ENCODE peak calls at places on chromosome 20, in four cellular contexts. One of them, this sample, is unnamed.

GRCh38 chr20:12821249-12821648 is 187.5 kb upstream of the SPTLC3 start:
- DNase-seq in K562: no peak
- DNase-seq in H1: no peak
- DNase-seq in HCT116: no peak
- DNase-seq in this sample: no peak

GRCh38 chr20:62489186-62489939 is 13.6 kb upstream of the GATA5 start:
- DNase-seq in K562: peak
- DNase-seq in H1: no peak
- DNase-seq in HCT116: no peak
- DNase-seq in this sample: no peak

GRCh38 chr20:19583532-19584175 is 174.4 kb upstream of the RIN2 start:
- DNase-seq in H1: peak
- DNase-seq in K562: peak
- DNase-seq in HCT116: peak
- DNase-seq in this sample: no peak

GRCh38 chr20:3010985-3011723 is 32.3 kb upstream of the GNRH2 start:
- DNase-seq in HCT116: no peak
- DNase-seq in K562: no peak
- DNase-seq in H1: no peak
- DNase-seq in this sample: no peak

GRCh38 chr20:43744966-43745733 is 18.3 kb upstream of the GTSF1L start:
- DNase-seq in K562: no peak
- DNase-seq in HCT116: no peak
- DNase-seq in H1: no peak
- DNase-seq in this sample: no peak

GRCh38 chr20:52231230-52231746 is 39.7 kb upstream of the ZFP64 start:
- DNase-seq in HCT116: no peak
- DNase-seq in K562: no peak
- DNase-seq in H1: no peak
- DNase-seq in this sample: no peak

GRCh38 chr20:38997622-38998021 is 35.5 kb downstream of the DHX35 start:
- DNase-seq in K562: peak
- DNase-seq in H1: no peak
- DNase-seq in HCT116: no peak
- DNase-seq in this sample: peak

GRCh38 chr20:14445310-14445709 is 107.9 kb upstream of the FLRT3 start:
- DNase-seq in H1: no peak
- DNase-seq in K562: no peak
- DNase-seq in HCT116: no peak
- DNase-seq in this sample: no peak

GRCh38 chr20:63698739-63699465 is 2.5 kb downstream of the TNFRSF6B start:
- DNase-seq in HCT116: peak
- DNase-seq in H1: no peak
- DNase-seq in K562: peak
- DNase-seq in this sample: peak

GRCh38 chr20:14220986-14221385 is 116.4 kb downstream of the FLRT3 start:
- DNase-seq in HCT116: no peak
- DNase-seq in H1: no peak
- DNase-seq in K562: no peak
- DNase-seq in this sample: no peak

GRCh38 chr20:60228255-60228654 is 270.0 kb downstream of the CDH26 start:
- DNase-seq in K562: no peak
- DNase-seq in HCT116: no peak
- DNase-seq in H1: no peak
- DNase-seq in this sample: no peak

GRCh38 chr20:2696646-2697045 is 4.1 kb downstream of the EBF4 start:
- DNase-seq in HCT116: no peak
- DNase-seq in H1: no peak
- DNase-seq in K562: no peak
- DNase-seq in this sample: no peak

GRCh38 chr20:46324960-46325703 is 16.8 kb upstream of the CDH22 start:
- DNase-seq in HCT116: no peak
- DNase-seq in H1: no peak
- DNase-seq in K562: peak
- DNase-seq in this sample: no peak

GRCh38 chr20:42442728-42443127 is 747.0 kb downstream of the PTPRT start:
- DNase-seq in K562: no peak
- DNase-seq in HCT116: no peak
- DNase-seq in H1: no peak
- DNase-seq in this sample: no peak

GRCh38 chr20:5000263-5001173 is 792 bp downstream of the SLC23A2 start:
- DNase-seq in HCT116: no peak
- DNase-seq in K562: peak
- DNase-seq in H1: no peak
- DNase-seq in this sample: no peak

GRCh38 chr20:22389836-22390542 is 194.4 kb downstream of the FOXA2 start:
- DNase-seq in H1: peak
- DNase-seq in HCT116: peak
- DNase-seq in K562: no peak
- DNase-seq in this sample: no peak

GRCh38 chr20:55500130-55500529 is 505.2 kb downstream of the CBLN4 start:
- DNase-seq in H1: no peak
- DNase-seq in HCT116: no peak
- DNase-seq in K562: no peak
- DNase-seq in this sample: no peak

GRCh38 chr20:11051146-11051545 is 377.3 kb upstream of the JAG1 start:
- DNase-seq in H1: no peak
- DNase-seq in K562: no peak
- DNase-seq in HCT116: no peak
- DNase-seq in this sample: no peak

GRCh38 chr20:32773880-32774279 is 11.7 kb downstream of the DNMT3B start:
- DNase-seq in K562: no peak
- DNase-seq in HCT116: no peak
- DNase-seq in H1: no peak
- DNase-seq in this sample: no peak

GRCh38 chr20:45121388-45121787 is 2.9 kb downstream of the WFDC12 start:
- DNase-seq in H1: no peak
- DNase-seq in K562: no peak
- DNase-seq in HCT116: no peak
- DNase-seq in this sample: no peak

GRCh38 chr20:17505664-17506517 is 25.3 kb downstream of the BFSP1 start:
- DNase-seq in H1: no peak
- DNase-seq in HCT116: no peak
- DNase-seq in K562: peak
- DNase-seq in this sample: no peak

GRCh38 chr20:17662333-17663039 is 19.6 kb downstream of the RRBP1 start:
- DNase-seq in HCT116: no peak
- DNase-seq in H1: no peak
- DNase-seq in K562: no peak
- DNase-seq in this sample: no peak

GRCh38 chr20:49518576-49518975 is 36.1 kb upstream of the KCNB1 start:
- DNase-seq in HCT116: no peak
- DNase-seq in H1: no peak
- DNase-seq in K562: no peak
- DNase-seq in this sample: no peak

GRCh38 chr20:25622450-25623224 is 1.2 kb downstream of the NANP start:
- DNase-seq in K562: no peak
- DNase-seq in H1: no peak
- DNase-seq in HCT116: no peak
- DNase-seq in this sample: no peak

GRCh38 chr20:6768228-6769185 is 1.0 kb downstream of the BMP2 start:
- DNase-seq in H1: no peak
- DNase-seq in K562: no peak
- DNase-seq in HCT116: no peak
- DNase-seq in this sample: no peak

GRCh38 chr20:38878798-38879197 is 47.4 kb upstream of the FAM83D start:
- DNase-seq in H1: no peak
- DNase-seq in HCT116: no peak
- DNase-seq in K562: no peak
- DNase-seq in this sample: no peak

GRCh38 chr20:61537721-61538480 is 285.8 kb downstream of the CDH4 start:
- DNase-seq in HCT116: no peak
- DNase-seq in K562: no peak
- DNase-seq in H1: no peak
- DNase-seq in this sample: no peak

GRCh38 chr20:49446808-49447207 is 35.7 kb downstream of the KCNB1 start:
- DNase-seq in HCT116: no peak
- DNase-seq in K562: no peak
- DNase-seq in H1: no peak
- DNase-seq in this sample: no peak

GRCh38 chr20:3734111-3734843 is 1.8 kb downstream of the HSPA12B start:
- DNase-seq in H1: no peak
- DNase-seq in K562: peak
- DNase-seq in HCT116: no peak
- DNase-seq in this sample: no peak

GRCh38 chr20:8408587-8409307 is 276.7 kb downstream of the PLCB1 start:
- DNase-seq in HCT116: no peak
- DNase-seq in K562: no peak
- DNase-seq in H1: no peak
- DNase-seq in this sample: no peak

GRCh38 chr20:24701027-24701426 is 231.6 kb downstream of the SYNDIG1 start:
- DNase-seq in H1: no peak
- DNase-seq in HCT116: no peak
- DNase-seq in K562: no peak
- DNase-seq in this sample: no peak

GRCh38 chr20:50366270-50367103 is 143.7 kb upstream of the PTPN1 start:
- DNase-seq in H1: no peak
- DNase-seq in HCT116: no peak
- DNase-seq in K562: no peak
- DNase-seq in this sample: no peak

GRCh38 chr20:828987-829386 is 4.5 kb upstream of the FAM110A start:
- DNase-seq in K562: peak
- DNase-seq in HCT116: no peak
- DNase-seq in H1: no peak
- DNase-seq in this sample: no peak

GRCh38 chr20:3681352-3681930 is 369 bp downstream of the ADAM33 start:
- DNase-seq in HCT116: no peak
- DNase-seq in H1: no peak
- DNase-seq in K562: no peak
- DNase-seq in this sample: no peak

GRCh38 chr20:48247961-48248360 is 462.7 kb upstream of the SULF2 start:
- DNase-seq in H1: no peak
- DNase-seq in HCT116: no peak
- DNase-seq in K562: no peak
- DNase-seq in this sample: no peak

GRCh38 chr20:48242623-48243022 is 457.3 kb upstream of the SULF2 start:
- DNase-seq in K562: no peak
- DNase-seq in H1: no peak
- DNase-seq in HCT116: no peak
- DNase-seq in this sample: no peak

GRCh38 chr20:48241482-48241881 is 456.2 kb upstream of the SULF2 start:
- DNase-seq in H1: no peak
- DNase-seq in K562: no peak
- DNase-seq in HCT116: no peak
- DNase-seq in this sample: no peak

GRCh38 chr20:48246391-48246790 is 461.1 kb upstream of the SULF2 start:
- DNase-seq in H1: no peak
- DNase-seq in HCT116: no peak
- DNase-seq in K562: no peak
- DNase-seq in this sample: no peak
- TF ChIP-seq EGR1 in H1: no peak
- TF ChIP-seq EGR1 in HCT116: no peak
- TF ChIP-seq EGR1 in K562: no peak
- TF ChIP-seq EGR1 in this sample: no peak

DNA sequence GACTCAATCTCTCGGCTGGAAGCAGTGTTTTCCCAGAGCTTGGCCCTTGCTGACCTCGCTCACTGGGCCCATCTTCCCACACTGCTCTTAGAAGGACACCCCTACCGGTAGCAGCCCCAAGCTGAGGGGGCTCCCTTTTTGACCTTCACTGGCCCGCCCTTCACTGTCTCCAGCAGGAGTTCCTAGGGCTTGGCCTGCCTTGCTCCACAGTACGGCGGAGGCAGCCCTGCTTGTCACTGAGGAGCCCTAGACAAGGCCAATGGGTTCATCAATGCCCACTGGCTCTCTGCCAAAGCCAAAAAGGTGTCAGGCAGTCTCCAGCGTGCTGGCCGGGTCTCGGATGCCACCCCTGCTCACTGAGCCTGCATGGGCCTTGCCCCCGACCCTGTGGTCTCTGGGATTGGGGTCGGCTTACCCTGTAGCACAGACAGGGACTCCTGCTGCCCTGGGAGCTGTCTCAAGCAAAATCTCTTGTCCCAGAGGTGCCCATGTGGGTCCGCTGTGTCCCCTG is 2.1 kb downstream of the MMP24OS start:
- DNase-seq in H1: no peak
- DNase-seq in HCT116: no peak
- DNase-seq in K562: no peak
- DNase-seq in this sample: no peak
- TF ChIP-seq EGR1 in H1: no peak
- TF ChIP-seq EGR1 in HCT116: no peak
- TF ChIP-seq EGR1 in K562: no peak
- TF ChIP-seq EGR1 in this sample: no peak

GRCh38 chr20:20611165-20611564 is 101.3 kb downstream of the RALGAPA2 start:
- DNase-seq in K562: no peak
- DNase-seq in H1: no peak
- DNase-seq in HCT116: no peak
- DNase-seq in this sample: no peak
- TF ChIP-seq EGR1 in K562: no peak
- TF ChIP-seq EGR1 in H1: no peak
- TF ChIP-seq EGR1 in HCT116: no peak
- TF ChIP-seq EGR1 in this sample: no peak

GRCh38 chr20:59207742-59208357 is 44.2 kb downstream of the ZNF831 start:
- DNase-seq in H1: peak
- DNase-seq in K562: peak
- DNase-seq in HCT116: peak
- DNase-seq in this sample: peak
- TF ChIP-seq EGR1 in H1: no peak
- TF ChIP-seq EGR1 in K562: no peak
- TF ChIP-seq EGR1 in HCT116: no peak
- TF ChIP-seq EGR1 in this sample: no peak